ENCODE peak calls at places on chromosomes 7 and 10, in seven cellular contexts. S, B, F, J, N, A and Z are unnamed samples.

GRCh38 chr7:120949393-120949799 is 1.2 kb upstream of the ING3 start:
- DNase-seq in S (no peak), B (no peak), F (no peak), J (no peak), N (no peak), A (no peak), Z (no peak)

GRCh38 chr10:35422236-35422635 is 85.9 kb downstream of the CCNY start:
- DNase-seq in S (peak), B (no peak), F (no peak), J (no peak), N (no peak), A (no peak), Z (no peak)

GRCh38 chr10:52004342-52004949 is 305.1 kb upstream of the CSTF2T start:
- DNase-seq in S (peak), B (no peak), F (no peak), J (peak), N (peak), A (no peak), Z (peak)

GRCh38 chr7:33981686-33982424 is 76.5 kb downstream of the BMPER start:
- DNase-seq in S (peak), B (no peak), F (no peak), J (no peak), N (no peak), A (no peak), Z (peak)

GRCh38 chr10:72164617-72165016 is 51.2 kb upstream of the ANAPC16 start:
- DNase-seq in S (no peak), B (no peak), F (no peak), J (no peak), N (no peak), A (no peak), Z (no peak)

GRCh38 chr10:126476256-126476655 is 88.0 kb upstream of the ADAM12 start:
- DNase-seq in S (peak), B (no peak), F (no peak), J (no peak), N (no peak), A (peak), Z (no peak)

GRCh38 chr7:117873056-117873932 is at the start of gene CTTNBP2:
- DNase-seq in S (peak), B (peak), F (peak), J (no peak), N (peak), A (peak), Z (peak)

GRCh38 chr7:149524399-149524798 is 26.8 kb upstream of the ZNF746 start:
- DNase-seq in S (peak), B (no peak), F (no peak), J (no peak), N (no peak), A (no peak), Z (no peak)

GRCh38 chr10:6195891-6196290 is 6.8 kb upstream of the PFKFB3 start:
- DNase-seq in S (no peak), B (no peak), F (no peak), J (no peak), N (no peak), A (no peak), Z (no peak)

GRCh38 chr10:4767033-4767814 is 58.8 kb upstream of the AKR1E2 start:
- DNase-seq in S (peak), B (no peak), F (no peak), J (peak), N (no peak), A (no peak), Z (no peak)

GRCh38 chr10:62811159-62811875 is 4.8 kb downstream of the EGR2 start:
- DNase-seq in S (no peak), B (no peak), F (no peak), J (no peak), N (peak), A (no peak), Z (no peak)

GRCh38 chr10:117609095-117609821 is 66.7 kb downstream of the EMX2 start:
- DNase-seq in S (peak), B (no peak), F (peak), J (peak), N (peak), A (no peak), Z (no peak)

GRCh38 chr10:4763960-4764428 is 62.0 kb upstream of the AKR1E2 start:
- DNase-seq in S (peak), B (no peak), F (no peak), J (peak), N (no peak), A (no peak), Z (peak)

GRCh38 chr10:43648083-43648391 is 644 bp downstream of the ZNF32 start:
- DNase-seq in S (no peak), B (no peak), F (no peak), J (no peak), N (no peak), A (no peak), Z (no peak)

GRCh38 chr10:60098676-60099601 is 192.6 kb upstream of the CCDC6 start:
- DNase-seq in S (peak), B (no peak), F (no peak), J (no peak), N (peak), A (peak), Z (no peak)
- TF ChIP-seq CTCF in S (peak), B (peak), F (no peak), J (peak), N (peak), A (peak), Z (peak)

GRCh38 chr10:114694735-114695134 is 36.7 kb upstream of the ABLIM1 start:
- DNase-seq in S (peak), B (no peak), F (no peak), J (no peak), N (peak), A (peak), Z (no peak)
- TF ChIP-seq CTCF in S (peak), B (peak), F (peak), J (peak), N (peak), A (peak), Z (peak)

GRCh38 chr7:97872025-97872669 is at the start of gene ASNS:
- DNase-seq in S (peak), B (peak), F (peak), J (peak), N (peak), A (peak), Z (peak)
- TF ChIP-seq CTCF in S (no peak), B (no peak), F (no peak), J (no peak), N (no peak), A (no peak), Z (peak)

GRCh38 chr10:128242641-128243040 is 116.4 kb upstream of the MKI67 start:
- DNase-seq in S (no peak), B (no peak), F (no peak), J (no peak), N (no peak), A (peak), Z (no peak)
- TF ChIP-seq CTCF in S (no peak), B (no peak), F (no peak), J (peak), N (no peak), A (peak), Z (no peak)

DNA sequence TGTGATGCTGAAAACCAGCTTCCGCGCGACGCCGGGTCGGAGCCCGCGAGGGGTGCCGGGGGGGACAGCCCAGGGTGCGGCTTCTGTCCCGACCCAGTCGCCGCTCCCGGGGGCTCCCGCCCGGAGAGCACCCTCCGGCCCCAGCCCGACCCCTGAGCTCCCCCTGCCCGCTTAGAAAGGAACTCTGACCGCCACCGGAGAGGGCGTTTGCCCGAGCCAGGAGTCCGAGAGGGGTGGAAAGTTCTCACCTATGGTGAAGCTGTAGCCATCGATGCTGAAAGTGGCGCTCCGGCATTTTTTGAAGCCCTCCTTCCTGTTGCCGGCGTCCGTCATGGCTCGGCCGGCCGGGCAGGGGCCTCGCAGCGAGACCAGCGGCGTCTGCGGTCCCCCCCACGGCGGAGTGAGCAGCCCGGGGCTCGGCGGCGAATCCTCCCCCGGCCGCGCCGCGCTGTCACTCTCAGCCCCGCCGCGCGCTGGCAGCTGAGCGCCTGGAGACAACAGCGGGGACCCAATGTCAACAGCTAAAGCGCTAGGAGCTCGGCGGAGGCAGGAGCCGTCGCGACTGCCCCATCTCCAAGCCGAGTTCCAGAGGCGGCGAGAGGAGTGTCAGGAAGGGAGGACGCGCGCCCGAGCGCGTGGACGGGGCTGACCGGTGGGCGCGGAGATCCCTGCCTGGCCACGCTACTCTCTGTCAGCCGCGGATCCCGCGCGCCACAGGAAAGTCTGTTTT is 191.6 kb downstream of the LSM5 start:
- DNase-seq in S (no peak), B (peak), F (peak), J (no peak), N (no peak), A (no peak), Z (no peak)
- TF ChIP-seq CTCF in S (no peak), B (no peak), F (no peak), J (no peak), N (no peak), A (no peak), Z (no peak)